ENCODE peak calls at places on chromosomes 11 and 22, in six cellular contexts. X is mucosa of descending colon; D is CD4-positive, alpha-beta memory T cell; N is heart right ventricle; C is heart left ventricle; R is aorta. P is an unnamed sample.

GRCh38 chr11:128289048-128289447 is 298.3 kb downstream of the ETS1 start:
- DNase-seq in C (no peak), N (no peak), R (no peak), D (no peak), X (no peak), P (no peak)

GRCh38 chr22:16608931-16609330 is 16.3 kb upstream of the CCT8L2 start:
- DNase-seq in N (no peak), R (no peak), D (no peak), C (no peak), X (no peak), P (no peak)

GRCh38 chr11:106391771-106392412 is 314.4 kb downstream of the AASDHPPT start:
- DNase-seq in C (no peak), R (no peak), X (no peak), D (no peak), N (no peak), P (peak; percentile 3)

GRCh38 chr11:3056296-3057068 is 741 bp downstream of the CARS1 start:
- DNase-seq in C (no peak), R (no peak), D (peak; percentile 12), X (peak; percentile 55), N (peak; percentile 31), P (peak; percentile 43)

GRCh38 chr11:124763156-124763947 is 1.3 kb upstream of the ESAM start:
- DNase-seq in X (peak; percentile 93), R (peak; percentile 89), C (peak; percentile 80), N (peak; percentile 88), D (peak; percentile 82), P (peak; percentile 95)

GRCh38 chr11:43138621-43139140 is 173.1 kb upstream of the API5 start:
- DNase-seq in C (no peak), N (no peak), X (no peak), D (no peak), R (no peak), P (no peak)

GRCh38 chr11:42857344-42857743 is 454.5 kb upstream of the API5 start:
- DNase-seq in X (no peak), R (no peak), D (no peak), C (no peak), N (no peak), P (no peak)

GRCh38 chr11:9687736-9688494 is 24.0 kb downstream of the SWAP70 start:
- DNase-seq in X (no peak), D (no peak), R (no peak), N (no peak), C (no peak), P (peak; percentile 26)

GRCh38 chr11:126188332-126189108 is 22.9 kb downstream of the RPUSD4 start:
- DNase-seq in R (no peak), C (no peak), D (no peak), X (no peak), N (no peak), P (no peak)

GRCh38 chr11:134371436-134372185 is 39.8 kb downstream of the GLB1L2 start:
- DNase-seq in D (no peak), X (peak; percentile 8), R (peak; percentile 21), C (peak; percentile 12), N (no peak), P (no peak)

GRCh38 chr11:32325725-32326124 is 109.6 kb downstream of the WT1 start:
- DNase-seq in R (no peak), D (no peak), C (no peak), N (no peak), X (no peak), P (no peak)

GRCh38 chr11:94815705-94816344 is 47.7 kb downstream of the AMOTL1 start:
- DNase-seq in N (no peak), C (no peak), R (no peak), D (no peak), X (no peak), P (peak; percentile 46)

DNA sequence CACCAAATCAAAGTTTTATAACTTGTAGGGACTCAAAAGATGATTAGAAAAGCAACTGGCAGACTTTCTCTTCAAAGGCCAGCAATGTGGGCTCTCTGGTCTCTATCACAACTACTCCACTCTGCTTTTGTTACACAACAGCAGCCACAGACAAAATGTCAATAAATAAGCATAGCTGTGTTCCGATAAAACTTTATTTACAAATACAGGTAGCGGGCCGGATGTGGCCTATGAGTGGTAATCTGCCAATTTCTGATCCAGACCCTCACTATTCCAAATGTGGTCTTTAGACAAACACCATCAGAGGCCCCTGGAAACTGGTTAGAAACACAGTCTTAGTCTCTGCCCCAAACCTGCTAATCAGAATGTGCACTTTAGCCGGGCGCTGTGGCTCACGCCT is 8.2 kb downstream of the TPST2 start:
- DNase-seq in N (no peak), R (no peak), X (no peak), C (no peak), D (no peak), P (no peak)
- H3K4me1 ChIP-seq in N (peaks cover 23% of the 10 kb centered on the region), R (no peaks in the 10 kb centered on the region), X (peaks cover 5% of the 10 kb centered on the region), C (peaks cover 51% of the 10 kb centered on the region), D (peaks cover 57% of the 10 kb centered on the region), P (no peaks in the 10 kb centered on the region)

GRCh38 chr11:62705880-62706831 is 1.1 kb downstream of the BSCL2 start:
- DNase-seq in R (peak; percentile 97), N (peak; percentile 96), C (peak; percentile 96), D (peak; percentile 91), X (peak; percentile 97), P (peak; percentile 94)
- H3K4me1 ChIP-seq in R (no peaks in the 10 kb centered on the region), N (peaks cover 35% of the 10 kb centered on the region), C (peaks cover 61% of the 10 kb centered on the region), D (peaks cover 50% of the 10 kb centered on the region), X (peaks cover 32% of the 10 kb centered on the region), P (peaks cover 11% of the 10 kb centered on the region)

GRCh38 chr22:32480238-32480637 is 5.6 kb downstream of the FBXO7 start:
- DNase-seq in N (no peak), R (no peak), D (no peak), X (no peak), C (no peak), P (no peak)
- H3K4me1 ChIP-seq in N (peaks cover 33% of the 10 kb centered on the region), R (no peaks in the 10 kb centered on the region), D (peaks cover 65% of the 10 kb centered on the region), X (peaks cover 9% of the 10 kb centered on the region), C (peaks cover 53% of the 10 kb centered on the region), P (peaks cover 8% of the 10 kb centered on the region)

DNA sequence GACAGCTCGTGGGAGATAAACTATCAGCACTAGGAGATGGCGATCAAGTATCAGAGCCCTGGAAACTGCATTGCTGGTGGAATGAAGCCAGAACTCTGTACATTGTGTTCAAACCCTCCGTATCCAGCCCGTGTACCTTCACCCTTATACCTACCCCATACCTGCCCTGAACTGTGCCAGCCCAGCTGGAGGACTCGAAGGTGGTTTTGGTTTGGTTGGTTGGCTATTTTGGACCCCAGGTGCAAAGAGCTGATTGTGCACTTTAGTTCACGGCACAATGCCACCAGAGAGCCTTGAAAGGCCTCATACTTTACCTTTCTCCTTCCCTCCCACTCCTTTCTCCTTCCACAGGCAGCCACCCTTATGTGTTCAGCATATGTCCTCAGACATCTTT is 16.0 kb downstream of the FAM83F start:
- DNase-seq in N (no peak), C (no peak), X (no peak), R (no peak), D (no peak), P (no peak)
- H3K4me1 ChIP-seq in N (no peaks in the 10 kb centered on the region), C (peaks cover 10% of the 10 kb centered on the region), X (peaks cover 22% of the 10 kb centered on the region), R (no peaks in the 10 kb centered on the region), D (peaks cover 10% of the 10 kb centered on the region), P (no peaks in the 10 kb centered on the region)